ENCODE peak calls at places on chromosome 6, in nine cellular contexts. F is psoas muscle, W is cardiac fibroblast, N is H9, O is heart right ventricle, R is progenitor cell of endocrine pancreas, I is HCT116, Z is PC-9, D is fibroblast of mammary gland. U is an unnamed sample.

GRCh38 chr6:125867483-125867935 is 76.7 kb downstream of the NCOA7 start:
- DNase-seq in F (no peak), W (peak), N (peak), O (no peak), R (no peak), I (peak), Z (peak), D (peak), U (no peak)

GRCh38 chr6:11315743-11316437 is 83.4 kb upstream of the NEDD9 start:
- DNase-seq in F (no peak), W (peak), N (no peak), O (no peak), R (no peak), I (peak), Z (peak), D (peak), U (no peak)

GRCh38 chr6:136737343-136738177 is 54.7 kb downstream of the MAP3K5 start:
- DNase-seq in F (no peak), W (peak), N (no peak), O (no peak), R (no peak), I (no peak), Z (no peak), D (peak), U (no peak)

GRCh38 chr6:42963855-42964605 is 3.5 kb downstream of the GNMT start:
- DNase-seq in F (no peak), W (peak), N (peak), O (no peak), R (no peak), I (no peak), Z (no peak), D (peak), U (peak)

GRCh38 chr6:11976489-11976888 is 35.6 kb upstream of the HIVEP1 start:
- DNase-seq in F (no peak), W (no peak), N (no peak), O (no peak), R (no peak), I (no peak), Z (no peak), D (no peak), U (no peak)

GRCh38 chr6:10964684-10965083 is 77.8 kb downstream of the SYCP2L start:
- DNase-seq in F (no peak), W (no peak), N (no peak), O (no peak), R (no peak), I (no peak), Z (no peak), D (no peak), U (no peak)

GRCh38 chr6:123841067-123841896 is 37.6 kb downstream of the NKAIN2 start:
- DNase-seq in F (no peak), W (no peak), N (no peak), O (no peak), R (no peak), I (no peak), Z (no peak), D (no peak), U (no peak)

GRCh38 chr6:2794171-2794730 is 29.1 kb downstream of the WRNIP1 start:
- DNase-seq in F (no peak), W (peak), N (no peak), O (no peak), R (no peak), I (no peak), Z (no peak), D (peak), U (no peak)

GRCh38 chr6:135129139-135129867 is 51.8 kb upstream of the MYB start:
- DNase-seq in F (no peak), W (no peak), N (no peak), O (no peak), R (no peak), I (no peak), Z (no peak), D (no peak), U (no peak)

GRCh38 chr6:112626468-112627082 is 279.4 kb downstream of the RFPL4B start:
- DNase-seq in F (no peak), W (peak), N (no peak), O (no peak), R (no peak), I (no peak), Z (no peak), D (peak), U (no peak)

GRCh38 chr6:12160350-12160749 is 129.8 kb upstream of the EDN1 start:
- DNase-seq in F (no peak), W (peak), N (no peak), O (no peak), R (no peak), I (no peak), Z (no peak), D (peak), U (no peak)

GRCh38 chr6:48766349-48766748 is 655.4 kb upstream of the PTCHD4 start:
- DNase-seq in F (no peak), W (peak), N (no peak), O (no peak), R (no peak), I (peak), Z (peak), D (peak), U (no peak)

GRCh38 chr6:13522639-13523038 is 35.2 kb upstream of the GFOD1 start:
- DNase-seq in F (no peak), W (peak), N (no peak), O (no peak), R (no peak), I (no peak), Z (no peak), D (peak), U (no peak)

GRCh38 chr6:31129130-31129529 is 8.9 kb upstream of the CDSN start:
- DNase-seq in F (no peak), W (no peak), N (no peak), O (no peak), R (no peak), I (no peak), Z (no peak), D (no peak), U (no peak)

GRCh38 chr6:67353861-67354260 is 1281.2 kb upstream of the ADGRB3 start:
- DNase-seq in F (no peak), W (no peak), N (no peak), O (no peak), R (no peak), I (no peak), Z (no peak), D (no peak), U (no peak)

GRCh38 chr6:146545608-146546007 is 2.0 kb downstream of the RAB32 start:
- DNase-seq in F (no peak), W (peak), N (no peak), O (no peak), R (no peak), I (no peak), Z (peak), D (peak), U (no peak)

GRCh38 chr6:21604081-21604480 is 10.5 kb downstream of the SOX4 start:
- DNase-seq in F (no peak), W (no peak), N (no peak), O (no peak), R (no peak), I (no peak), Z (no peak), D (no peak), U (no peak)

GRCh38 chr6:11460001-11460668 is 77.4 kb upstream of the TMEM170B start:
- DNase-seq in F (no peak), W (peak), N (no peak), O (no peak), R (no peak), I (no peak), Z (no peak), D (peak), U (no peak)

GRCh38 chr6:75350808-75351207 is 66.2 kb upstream of the TMEM30A start:
- DNase-seq in F (no peak), W (no peak), N (no peak), O (no peak), R (no peak), I (no peak), Z (no peak), D (no peak), U (no peak)

GRCh38 chr6:41568585-41569384 is 22.6 kb downstream of the FOXP4 start:
- DNase-seq in F (no peak), W (peak), N (no peak), O (no peak), R (no peak), I (no peak), Z (no peak), D (no peak), U (peak)

GRCh38 chr6:7543761-7544424 is 2.4 kb downstream of the DSP start:
- DNase-seq in F (no peak), W (no peak), N (no peak), O (no peak), R (no peak), I (no peak), Z (no peak), D (no peak), U (no peak)

GRCh38 chr6:32439708-32440214 is at the start of gene HLA-DRA:
- DNase-seq in F (no peak), W (peak), N (peak), O (no peak), R (no peak), I (peak), Z (no peak), D (peak), U (peak)

GRCh38 chr6:128139519-128139918 is 238.7 kb upstream of the THEMIS start:
- DNase-seq in F (no peak), W (peak), N (no peak), O (no peak), R (no peak), I (no peak), Z (no peak), D (peak), U (no peak)

GRCh38 chr6:156839591-156840001 is 62.4 kb downstream of the ARID1B start:
- DNase-seq in F (peak), W (peak), N (no peak), O (no peak), R (no peak), I (no peak), Z (no peak), D (peak), U (no peak)

GRCh38 chr6:36595168-36595818 is 1.1 kb downstream of the SRSF3 start:
- DNase-seq in F (no peak), W (peak), N (no peak), O (no peak), R (no peak), I (no peak), Z (no peak), D (peak), U (no peak)

GRCh38 chr6:79170431-79170830 is 64.1 kb downstream of the HMGN3 start:
- DNase-seq in F (no peak), W (no peak), N (no peak), O (no peak), R (no peak), I (no peak), Z (no peak), D (no peak), U (no peak)

GRCh38 chr6:15763364-15763763 is 100.5 kb upstream of the DTNBP1 start:
- DNase-seq in F (no peak), W (no peak), N (no peak), O (no peak), R (no peak), I (no peak), Z (no peak), D (peak), U (no peak)

GRCh38 chr6:167676666-167677421 is 149.9 kb upstream of the AFDN start:
- DNase-seq in F (no peak), W (no peak), N (peak), O (no peak), R (no peak), I (no peak), Z (no peak), D (peak), U (peak)

GRCh38 chr6:4018194-4019111 is 60.5 kb downstream of the FAM217A start:
- DNase-seq in F (peak), W (peak), N (peak), O (peak), R (peak), I (peak), Z (peak), D (peak), U (peak)

GRCh38 chr6:159973951-159974350 is 5.1 kb downstream of the IGF2R start:
- DNase-seq in F (no peak), W (peak), N (no peak), O (no peak), R (no peak), I (no peak), Z (peak), D (peak), U (no peak)

GRCh38 chr6:96626749-96627353 is 63.9 kb downstream of the FHL5 start:
- DNase-seq in F (no peak), W (peak), N (no peak), O (no peak), R (no peak), I (peak), Z (no peak), D (peak), U (no peak)

GRCh38 chr6:167825759-167826229 is 917 bp upstream of the AFDN start:
- DNase-seq in F (peak), W (peak), N (peak), O (peak), R (peak), I (peak), Z (no peak), D (no peak), U (peak)

GRCh38 chr6:96394727-96395126 is 126.9 kb upstream of the UFL1 start:
- DNase-seq in F (no peak), W (peak), N (no peak), O (no peak), R (no peak), I (peak), Z (peak), D (no peak), U (no peak)

GRCh38 chr6:38364127-38364526 is 275.6 kb downstream of the BTBD9 start:
- DNase-seq in F (no peak), W (peak), N (no peak), O (no peak), R (no peak), I (no peak), Z (no peak), D (no peak), U (no peak)

GRCh38 chr6:22926613-22927348 is 357.4 kb downstream of the HDGFL1 start:
- DNase-seq in F (no peak), W (no peak), N (no peak), O (no peak), R (no peak), I (no peak), Z (no peak), D (no peak), U (no peak)

DNA sequence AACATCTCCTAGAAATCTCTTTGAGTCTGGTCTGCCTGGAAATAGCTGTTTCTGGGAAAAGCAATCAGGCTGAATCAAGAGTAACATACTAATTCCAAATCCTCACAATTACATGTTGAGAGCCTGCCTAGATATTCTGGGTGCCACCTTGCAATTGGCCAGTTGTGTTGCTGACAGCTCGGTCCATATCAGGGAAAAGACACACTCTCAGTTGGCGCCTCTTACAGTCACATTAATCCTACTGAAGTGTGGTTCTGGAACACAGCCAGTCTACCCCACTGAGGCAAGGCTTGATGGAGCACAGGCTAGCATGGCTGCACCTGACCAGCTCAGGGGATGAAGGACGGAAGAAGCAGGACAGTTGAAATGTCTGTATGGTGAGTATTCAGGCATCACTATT is 121.4 kb upstream of the TAB2 start:
- DNase-seq in F (no peak), W (no peak), N (no peak), O (no peak), R (no peak), I (no peak), Z (no peak), D (no peak), U (no peak)
- TF ChIP-seq CTCF in F (no peak), W (no peak), N (no peak), O (no peak), R (no peak), I (no peak), Z (no peak), D (no peak), U (no peak)

DNA sequence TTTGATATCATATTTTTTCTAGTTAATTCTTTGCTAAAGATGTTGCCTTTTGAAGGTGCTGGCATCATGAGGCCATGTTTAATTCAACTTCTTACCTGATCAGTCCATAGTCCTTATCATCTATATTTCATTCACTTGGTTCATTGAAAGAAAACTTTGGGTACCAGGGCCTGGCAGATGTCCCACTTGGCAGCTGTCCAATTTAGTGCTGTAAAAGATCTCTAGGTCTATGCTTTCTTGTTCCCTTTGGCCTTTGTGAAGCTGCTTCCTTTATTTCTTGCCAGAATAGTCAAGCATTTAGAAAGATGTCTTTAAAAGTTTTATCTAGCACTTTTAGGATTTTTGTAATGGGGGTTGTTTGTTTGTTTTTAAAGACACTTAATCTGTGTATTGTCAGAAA is 61.7 kb upstream of the EYA4 start:
- DNase-seq in F (no peak), W (no peak), N (no peak), O (no peak), R (no peak), I (no peak), Z (no peak), D (no peak), U (no peak)
- TF ChIP-seq CTCF in F (no peak), W (no peak), N (no peak), O (no peak), R (no peak), I (no peak), Z (no peak), D (no peak), U (no peak)

GRCh38 chr6:137910843-137911456 is 43.9 kb downstream of the TNFAIP3 start:
- DNase-seq in F (no peak), W (no peak), N (no peak), O (no peak), R (no peak), I (no peak), Z (no peak), D (no peak), U (no peak)
- TF ChIP-seq CTCF in F (no peak), W (no peak), N (no peak), O (no peak), R (no peak), I (no peak), Z (no peak), D (no peak), U (no peak)

DNA sequence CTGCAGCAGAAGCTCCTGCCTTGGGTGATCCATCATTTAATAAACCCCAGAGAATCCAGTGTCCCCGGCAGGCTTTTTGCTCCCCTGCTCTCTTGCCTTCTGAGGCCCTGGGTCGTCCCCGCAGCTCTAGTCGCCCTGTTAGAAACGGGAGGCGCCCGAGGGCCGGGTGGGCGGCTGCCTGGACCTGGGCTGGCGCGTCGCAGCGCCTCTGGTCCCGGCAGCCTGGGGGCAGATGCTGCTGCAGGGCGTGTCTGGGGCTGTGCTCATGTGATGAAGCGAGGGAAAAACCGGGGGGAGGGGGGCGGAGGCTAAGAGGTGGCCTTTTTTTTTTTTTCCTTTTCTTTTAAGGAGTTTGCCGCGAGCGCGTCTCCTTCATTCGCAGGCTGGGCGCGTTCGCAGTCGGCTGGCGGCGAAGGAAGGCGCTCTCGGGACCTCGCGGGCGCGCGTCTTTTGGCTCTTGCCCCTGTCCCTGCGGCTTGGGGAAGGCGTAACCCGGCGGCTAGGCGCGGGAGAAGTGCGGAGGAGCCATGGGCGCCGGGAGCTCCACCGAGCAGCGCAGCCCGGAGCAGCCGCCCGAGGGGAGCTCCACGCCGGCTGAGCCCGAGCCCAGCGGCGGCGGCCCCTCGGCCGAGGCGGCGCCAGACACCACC is 394 bp downstream of the AKAP12 start:
- DNase-seq in F (peak), W (peak), N (peak), O (peak), R (peak), I (peak), Z (peak), D (peak), U (peak)
- TF ChIP-seq CTCF in F (no peak), W (no peak), N (peak), O (peak), R (no peak), I (no peak), Z (no peak), D (no peak), U (no peak)

GRCh38 chr6:89944826-89945407 is 50.6 kb downstream of the GJA10 start:
- DNase-seq in F (no peak), W (peak), N (no peak), O (no peak), R (no peak), I (peak), Z (no peak), D (peak), U (no peak)
- TF ChIP-seq CTCF in F (peak), W (peak), N (peak), O (peak), R (peak), I (peak), Z (peak), D (peak), U (peak)

DNA sequence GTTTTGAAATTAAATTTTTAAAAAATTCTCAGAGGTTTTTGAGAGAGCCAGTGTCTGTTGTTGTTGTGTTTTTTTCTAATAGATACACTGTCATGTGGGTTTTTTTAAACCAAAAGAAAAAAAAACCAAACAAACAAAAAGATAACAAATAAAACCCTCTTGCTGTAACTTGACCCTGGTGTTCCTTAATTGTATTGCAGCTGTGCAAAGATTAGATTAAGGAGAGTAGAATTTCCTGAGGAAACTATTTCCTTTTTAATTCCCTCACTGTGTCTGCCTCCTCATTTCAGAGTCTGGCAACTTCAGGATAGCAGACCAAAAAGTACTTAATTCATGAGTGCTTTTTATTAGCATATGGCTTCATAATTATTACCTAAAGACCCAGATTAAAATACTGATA is 281.9 kb downstream of the EPM2A start:
- DNase-seq in F (no peak), W (peak), N (no peak), O (no peak), R (no peak), I (peak), Z (no peak), D (peak), U (no peak)
- TF ChIP-seq CTCF in F (no peak), W (peak), N (peak), O (peak), R (peak), I (no peak), Z (peak), D (peak), U (peak)